ENCODE peak calls at places on chromosome 15, in four cellular contexts. J is PC-3, A is choroid plexus epithelial cell, O is epithelial cell of esophagus. V is an unnamed sample.

GRCh38 chr15:69697913-69698312 is 245.3 kb downstream of the RPLP1 start:
- DNase-seq in J (no peak), A (no peak), O (no peak), V (no peak)

GRCh38 chr15:67103432-67103831 is 38.0 kb downstream of the SMAD3 start:
- DNase-seq in J (no peak), A (no peak), O (no peak), V (no peak)

GRCh38 chr15:73305331-73306211 is 63.2 kb downstream of the HCN4 start:
- DNase-seq in J (peak), A (peak), O (peak), V (peak)

GRCh38 chr15:51077565-51078153 is 17.0 kb downstream of the TNFAIP8L3 start:
- DNase-seq in J (no peak), A (peak), O (no peak), V (peak)

GRCh38 chr15:64472161-64472560 is 11.8 kb downstream of the ZNF609 start:
- DNase-seq in J (no peak), A (no peak), O (no peak), V (no peak)

GRCh38 chr15:75727851-75728715 is 15.4 kb upstream of the CSPG4 start:
- DNase-seq in J (peak), A (peak), O (peak), V (no peak)

GRCh38 chr15:27272446-27272845 is 301.5 kb downstream of the GABRG3 start:
- DNase-seq in J (no peak), A (no peak), O (no peak), V (no peak)

GRCh38 chr15:67024322-67024997 is 40.9 kb upstream of the SMAD3 start:
- DNase-seq in J (peak), A (peak), O (peak), V (no peak)

GRCh38 chr15:44157679-44158078 is 37.4 kb downstream of the FRMD5 start:
- DNase-seq in J (peak), A (peak), O (peak), V (no peak)

GRCh38 chr15:70902105-70902504 is 9.5 kb downstream of the LRRC49 start:
- DNase-seq in J (peak), A (peak), O (peak), V (no peak)

GRCh38 chr15:101479342-101479845 is 10.1 kb downstream of the PCSK6 start:
- DNase-seq in J (no peak), A (no peak), O (no peak), V (no peak)

GRCh38 chr15:69972436-69972835 is 125.3 kb downstream of the TLE3 start:
- DNase-seq in J (no peak), A (no peak), O (no peak), V (no peak)

GRCh38 chr15:29933043-29933442 is 110.8 kb upstream of the TJP1 start:
- DNase-seq in J (no peak), A (no peak), O (no peak), V (no peak)

GRCh38 chr15:61682891-61683500 is 377.3 kb downstream of the VPS13C start:
- DNase-seq in J (no peak), A (no peak), O (no peak), V (no peak)

GRCh38 chr15:33066584-33066983 is 127.9 kb downstream of the FMN1 start:
- DNase-seq in J (no peak), A (no peak), O (no peak), V (no peak)

GRCh38 chr15:29132786-29133185 is 136.8 kb downstream of the NSMCE3 start:
- DNase-seq in J (no peak), A (no peak), O (no peak), V (no peak)

GRCh38 chr15:25792128-25792527 is 71.0 kb downstream of the ATP10A start:
- DNase-seq in J (no peak), A (no peak), O (no peak), V (no peak)

GRCh38 chr15:33913459-33913858 is 54.8 kb upstream of the CHRM5 start:
- DNase-seq in J (peak), A (peak), O (peak), V (no peak)

GRCh38 chr15:67850336-67850735 is 10.5 kb upstream of the RNU6-1 start:
- DNase-seq in J (no peak), A (no peak), O (no peak), V (no peak)

GRCh38 chr15:93164409-93164808 is 75.4 kb upstream of the RGMA start:
- DNase-seq in J (no peak), A (no peak), O (no peak), V (no peak)

GRCh38 chr15:99955181-99955525 is 221.9 kb upstream of the LYSMD4 start:
- DNase-seq in J (peak), A (no peak), O (no peak), V (no peak)

GRCh38 chr15:85583404-85584390 is 203.3 kb downstream of the AKAP13 start:
- DNase-seq in J (peak), A (peak), O (peak), V (peak)

GRCh38 chr15:75151214-75152128 is 50.2 kb upstream of the C15orf39 start:
- DNase-seq in J (no peak), A (no peak), O (no peak), V (no peak)

GRCh38 chr15:75920079-75920478 is 16.4 kb downstream of the FBXO22 start:
- DNase-seq in J (no peak), A (peak), O (no peak), V (no peak)

GRCh38 chr15:47887181-47887580 is 169.9 kb downstream of the SEMA6D start:
- DNase-seq in J (no peak), A (no peak), O (no peak), V (no peak)

GRCh38 chr15:98493966-98494511 is 154.3 kb upstream of the IGF1R start:
- DNase-seq in J (no peak), A (no peak), O (no peak), V (no peak)

GRCh38 chr15:55917881-55918296 is 75.5 kb downstream of the NEDD4 start:
- DNase-seq in J (peak), A (peak), O (peak), V (no peak)

GRCh38 chr15:65530318-65531111 is at the start of gene HACD3:
- DNase-seq in J (peak), A (peak), O (peak), V (peak)

GRCh38 chr15:62907275-62907674 is 135.3 kb upstream of the TPM1 start:
- DNase-seq in J (no peak), A (no peak), O (no peak), V (no peak)

GRCh38 chr15:62491642-62492041 is 326.6 kb upstream of the C2CD4B start:
- DNase-seq in J (no peak), A (peak), O (no peak), V (no peak)

GRCh38 chr15:75167588-75168076 is 34.0 kb upstream of the C15orf39 start:
- DNase-seq in J (peak), A (peak), O (peak), V (no peak)

GRCh38 chr15:78075490-78076230 is 1.9 kb downstream of the TBC1D2B start:
- DNase-seq in J (peak), A (peak), O (peak), V (no peak)

GRCh38 chr15:63610209-63610841 is 13.1 kb downstream of the FBXL22 start:
- DNase-seq in J (peak), A (peak), O (peak), V (peak)

GRCh38 chr15:78415284-78415683 is 22.7 kb upstream of the IREB2 start:
- DNase-seq in J (peak), A (peak), O (peak), V (no peak)

GRCh38 chr15:42581272-42581730 is 5.9 kb downstream of the STARD9 start:
- DNase-seq in J (peak), A (peak), O (peak), V (peak)
- TF ChIP-seq CTCF in J (no peak), A (peak), O (no peak), V (no peak)

GRCh38 chr15:91102546-91103330 is 2.7 kb downstream of the SV2B start:
- DNase-seq in J (no peak), A (no peak), O (no peak), V (no peak)

GRCh38 chr15:91098451-91098850 is 1.6 kb upstream of the SV2B start:
- DNase-seq in J (no peak), A (no peak), O (no peak), V (no peak)

GRCh38 chr15:91101356-91101920 is 1.4 kb downstream of the SV2B start:
- DNase-seq in J (no peak), A (no peak), O (peak), V (no peak)

GRCh38 chr15:91100561-91101355 is 701 bp downstream of the SV2B start:
- DNase-seq in J (no peak), A (peak), O (peak), V (no peak)

DNA sequence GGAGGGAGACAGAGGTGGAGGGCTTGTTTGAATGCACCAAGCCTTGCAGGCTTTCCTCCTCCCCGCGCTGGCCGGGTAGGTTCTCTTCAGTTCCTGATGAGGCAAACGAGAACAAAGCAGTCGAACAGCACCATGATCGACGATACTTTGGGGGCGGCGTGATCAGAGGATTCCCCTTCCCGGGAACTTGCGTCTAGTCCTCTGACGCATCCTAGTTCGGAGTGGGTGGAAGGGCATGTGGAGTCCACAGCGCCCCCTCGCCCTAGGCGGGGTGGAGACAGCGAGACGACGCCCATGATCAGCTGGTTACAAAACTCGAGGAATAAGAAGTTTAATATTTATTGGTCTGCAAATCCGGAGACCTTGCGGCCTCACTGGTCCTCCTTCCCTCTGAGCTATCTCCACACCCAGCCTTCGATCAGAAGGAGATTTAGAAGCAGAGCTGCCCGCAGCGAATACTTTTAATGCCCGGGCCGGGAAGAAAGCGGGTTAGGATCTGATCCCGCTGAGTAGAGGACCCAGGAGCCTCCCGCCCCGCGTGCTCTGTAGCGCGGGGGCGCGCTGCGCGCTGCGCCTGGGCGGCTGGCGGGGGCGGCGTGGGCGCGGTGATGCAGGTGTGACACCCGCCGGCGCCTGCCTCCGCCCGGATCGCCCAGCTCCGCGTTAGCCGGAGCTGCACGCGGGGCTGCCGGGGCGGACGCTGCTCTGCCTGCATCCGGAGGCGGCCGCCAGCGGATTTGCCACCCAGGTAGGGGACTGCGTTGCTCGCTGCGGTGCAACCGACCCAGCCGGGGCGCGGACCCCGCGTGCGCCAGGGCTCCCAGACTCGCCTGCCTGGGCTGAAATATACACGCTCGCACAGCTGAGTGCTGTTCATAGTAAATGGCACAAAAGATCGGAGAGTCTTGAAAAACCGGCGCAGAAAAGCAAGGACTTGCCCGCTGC is at the start of gene SV2B:
- DNase-seq in J (peak), A (peak), O (peak), V (peak)
- TF ChIP-seq CTCF in J (peak), A (peak), O (no peak), V (no peak)

GRCh38 chr15:89358755-89359439 is 24.3 kb upstream of the POLG start:
- DNase-seq in J (peak), A (peak), O (peak), V (peak)

GRCh38 chr15:89359471-89360293 is 25.1 kb upstream of the POLG start:
- DNase-seq in J (no peak), A (no peak), O (no peak), V (peak)

GRCh38 chr15:89360294-89360971 is 25.8 kb upstream of the POLG start:
- DNase-seq in J (no peak), A (no peak), O (no peak), V (no peak)

GRCh38 chr15:89356634-89357298 is 22.1 kb upstream of the POLG start:
- DNase-seq in J (peak), A (peak), O (peak), V (peak)

DNA sequence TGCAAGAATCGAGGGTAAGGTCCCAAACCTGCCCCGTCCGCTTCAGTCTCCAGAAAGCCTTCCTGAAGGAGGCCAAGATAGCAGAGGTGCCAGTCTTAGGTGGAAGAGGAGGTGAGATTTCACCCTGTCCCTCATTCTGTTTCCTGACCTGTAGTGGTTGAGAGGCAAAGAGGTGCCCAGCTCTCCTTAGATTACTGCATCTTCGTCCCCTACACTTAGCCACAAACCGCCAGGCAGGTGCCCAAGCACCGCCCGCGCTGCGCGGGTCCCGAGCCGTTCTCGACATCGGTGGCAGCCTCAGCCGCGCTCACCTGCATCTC is 23.8 kb upstream of the POLG start:
- DNase-seq in J (no peak), A (no peak), O (no peak), V (no peak)
- TF ChIP-seq CTCF in J (no peak), A (no peak), O (no peak), V (no peak)

DNA sequence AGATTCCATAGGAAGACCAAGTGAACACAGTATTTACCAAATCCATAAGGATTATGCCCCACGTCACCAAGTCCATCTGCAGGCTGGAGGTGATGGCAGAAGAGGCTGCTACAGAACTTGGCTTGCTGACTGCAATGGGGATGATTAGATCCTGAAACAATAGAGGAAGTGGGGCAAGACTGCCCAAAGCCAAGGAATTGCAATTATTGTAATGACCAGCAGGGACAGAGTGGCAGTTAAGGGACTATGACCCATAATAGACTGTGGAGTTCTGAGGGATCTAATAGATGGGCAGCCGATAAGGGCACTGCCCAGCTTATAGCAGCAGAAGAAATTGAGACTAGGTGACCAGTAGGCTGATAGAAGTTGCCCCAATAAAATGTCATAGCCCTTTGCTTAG is 108.4 kb downstream of the MINAR1 start:
- DNase-seq in J (peak), A (no peak), O (no peak), V (no peak)
- TF ChIP-seq CTCF in J (peak), A (peak), O (no peak), V (no peak)

GRCh38 chr15:41474436-41474835 is 19.2 kb upstream of the ITPKA start:
- DNase-seq in J (no peak), A (no peak), O (no peak), V (no peak)
- TF ChIP-seq CTCF in J (peak), A (no peak), O (no peak), V (no peak)

GRCh38 chr15:82748315-82748714 is 38.6 kb upstream of the AP3B2 start:
- DNase-seq in J (no peak), A (no peak), O (no peak), V (no peak)

GRCh38 chr15:82749951-82750830 is 40.5 kb upstream of the AP3B2 start:
- DNase-seq in J (peak), A (peak), O (peak), V (peak)

DNA sequence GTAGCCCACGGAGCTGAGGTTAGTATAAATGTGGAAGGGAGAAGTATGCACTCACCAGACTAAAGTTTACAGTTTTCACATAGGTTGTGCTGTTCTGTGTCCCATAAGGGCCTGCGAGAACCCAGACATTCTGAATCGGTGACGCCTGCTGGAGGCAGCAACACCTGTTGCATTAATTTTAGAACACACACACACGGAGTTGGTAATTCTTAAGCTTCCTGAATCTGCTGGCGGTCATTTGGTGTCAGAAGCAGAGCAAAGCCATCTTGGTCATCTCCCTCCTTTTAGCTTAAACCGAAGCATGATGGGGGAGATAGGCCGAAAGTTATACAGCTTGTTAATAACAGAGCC is 41.1 kb upstream of the AP3B2 start:
- DNase-seq in J (no peak), A (peak), O (peak), V (peak)
- TF ChIP-seq CTCF in J (no peak), A (no peak), O (peak), V (no peak)

GRCh38 chr15:58933311-58934113 is at the start of gene SLTM:
- DNase-seq in J (peak), A (peak), O (peak), V (peak)
- TF ChIP-seq CTCF in J (peak), A (peak), O (peak), V (no peak)

GRCh38 chr15:88193415-88193814 is 63.1 kb downstream of the NTRK3 start:
- DNase-seq in J (no peak), A (no peak), O (no peak), V (no peak)
- TF ChIP-seq CTCF in J (no peak), A (no peak), O (no peak), V (peak)

GRCh38 chr15:94237903-94238302 is 6.5 kb downstream of the MCTP2 start:
- DNase-seq in J (peak), A (no peak), O (peak), V (no peak)
- TF ChIP-seq CTCF in J (no peak), A (no peak), O (no peak), V (no peak)

V was measured in GM20000.